ENCODE peak calls at places on chromosomes 13 and 19, in eight cellular contexts. D, X, J, C, G, S, P and Y are unnamed samples.
A peak's percentile ranks its signal among the peaks of the same experiment; 100 is the strongest.

GRCh38 chr13:93740334-93740733 is 513.7 kb downstream of the GPC6 start:
- DNase-seq in D (no peak), X (no peak), J (no peak), C (no peak), G (no peak), S (no peak), P (no peak), Y (no peak)

GRCh38 chr13:84192125-84192524 is 309.9 kb upstream of the SLITRK1 start:
- DNase-seq in D (no peak), X (peak; percentile 76), J (no peak), C (no peak), G (no peak), S (no peak), P (peak; percentile 67), Y (no peak)

GRCh38 chr13:113013303-113013702 is 44.3 kb downstream of the MCF2L start:
- DNase-seq in D (no peak), X (no peak), J (no peak), C (no peak), G (no peak), S (no peak), P (no peak), Y (no peak)

GRCh38 chr19:49315111-49315510 is 9.9 kb downstream of the SLC6A16 start:
- DNase-seq in D (no peak), X (no peak), J (no peak), C (no peak), G (no peak), S (no peak), P (no peak), Y (no peak)

GRCh38 chr19:35703343-35703742 is 1.0 kb upstream of the ZBTB32 start:
- DNase-seq in D (no peak), X (no peak), J (no peak), C (no peak), G (no peak), S (no peak), P (no peak), Y (no peak)

GRCh38 chr13:42137856-42138537 is 89.5 kb downstream of the DGKH start:
- DNase-seq in D (no peak), X (peak; percentile 71), J (no peak), C (peak; percentile 11), G (no peak), S (no peak), P (no peak), Y (no peak)

GRCh38 chr19:46955114-46955812 is 64.4 kb upstream of the NPAS1 start:
- DNase-seq in D (no peak), X (peak; percentile 52), J (no peak), C (peak; percentile 36), G (no peak), S (peak; percentile 33), P (no peak), Y (no peak)

GRCh38 chr13:44108345-44108858 is 228.7 kb downstream of the LACC1 start:
- DNase-seq in D (no peak), X (no peak), J (no peak), C (no peak), G (no peak), S (peak; percentile 89), P (no peak), Y (no peak)

GRCh38 chr13:113562866-113563265 is 21.7 kb upstream of the TFDP1 start:
- DNase-seq in D (no peak), X (no peak), J (no peak), C (no peak), G (no peak), S (no peak), P (no peak), Y (no peak)

GRCh38 chr13:99981115-99982020 is at the start of gene ZIC2:
- DNase-seq in D (peak; percentile 69), X (no peak), J (no peak), C (no peak), G (peak; percentile 71), S (no peak), P (no peak), Y (no peak)

GRCh38 chr13:80055804-80056203 is 285.1 kb downstream of the SPRY2 start:
- DNase-seq in D (no peak), X (no peak), J (no peak), C (no peak), G (no peak), S (no peak), P (no peak), Y (no peak)

GRCh38 chr13:36518707-36519106 is 86.4 kb downstream of the CCNA1 start:
- DNase-seq in D (no peak), X (no peak), J (no peak), C (no peak), G (no peak), S (no peak), P (no peak), Y (no peak)

GRCh38 chr19:11240008-11240444 is 607 bp downstream of the ANGPTL8 start:
- DNase-seq in D (no peak), X (no peak), J (no peak), C (no peak), G (no peak), S (no peak), P (no peak), Y (no peak)

GRCh38 chr19:46603195-46603637 is 2.1 kb downstream of the CALM3 start:
- DNase-seq in D (no peak), X (no peak), J (no peak), C (peak; percentile 72), G (no peak), S (peak; percentile 83), P (no peak), Y (no peak)

GRCh38 chr19:41320568-41320967 is 10.6 kb downstream of the CCDC97 start:
- DNase-seq in D (no peak), X (no peak), J (no peak), C (no peak), G (no peak), S (no peak), P (no peak), Y (no peak)

GRCh38 chr19:44753932-44754742 is 5.6 kb downstream of the BCL3 start:
- DNase-seq in D (peak; percentile 87), X (peak; percentile 77), J (peak; percentile 87), C (peak; percentile 89), G (peak; percentile 96), S (peak; percentile 99), P (no peak), Y (peak; percentile 42)

GRCh38 chr19:34489175-34489574 is 7.6 kb downstream of the WTIP start:
- DNase-seq in D (no peak), X (no peak), J (no peak), C (no peak), G (no peak), S (no peak), P (no peak), Y (no peak)

GRCh38 chr13:35716186-35716585 is 239.7 kb upstream of the MAB21L1 start:
- DNase-seq in D (no peak), X (peak; percentile 26), J (no peak), C (no peak), G (no peak), S (no peak), P (no peak), Y (no peak)

GRCh38 chr13:100980171-100980570 is 305.6 kb upstream of the TMTC4 start:
- DNase-seq in D (no peak), X (no peak), J (no peak), C (no peak), G (no peak), S (no peak), P (no peak), Y (no peak)

GRCh38 chr19:56837892-56838679 is 2.4 kb downstream of the PEG3 start:
- DNase-seq in D (no peak), X (no peak), J (peak; percentile 27), C (no peak), G (peak; percentile 81), S (peak; percentile 8), P (no peak), Y (no peak)
- TF ChIP-seq CTCF in D (peak; percentile 38), X (no peak), J (peak; percentile 25), C (no peak), G (peak; percentile 18), S (no peak), P (no peak), Y (no peak)

GRCh38 chr13:110923777-110924638 is 9.1 kb upstream of the ANKRD10 start:
- DNase-seq in D (no peak), X (no peak), J (no peak), C (no peak), G (no peak), S (no peak), P (no peak), Y (no peak)

GRCh38 chr13:110924639-110924934 is 9.7 kb upstream of the ANKRD10 start:
- DNase-seq in D (no peak), X (no peak), J (no peak), C (no peak), G (no peak), S (no peak), P (no peak), Y (no peak)

GRCh38 chr13:110922506-110922905 is 7.6 kb upstream of the ANKRD10 start:
- DNase-seq in D (no peak), X (no peak), J (no peak), C (no peak), G (no peak), S (no peak), P (no peak), Y (no peak)

GRCh38 chr13:110923086-110923485 is 8.2 kb upstream of the ANKRD10 start:
- DNase-seq in D (no peak), X (no peak), J (no peak), C (no peak), G (no peak), S (no peak), P (no peak), Y (no peak)

GRCh38 chr13:110925023-110925608 is 10.2 kb upstream of the ANKRD10 start:
- DNase-seq in D (peak; percentile 50), X (no peak), J (no peak), C (no peak), G (no peak), S (no peak), P (no peak), Y (no peak)
- TF ChIP-seq CTCF in D (peak; percentile 20), X (peak; percentile 25), J (no peak), C (no peak), G (no peak), S (no peak), P (peak; percentile 11), Y (no peak)

GRCh38 chr13:67077132-67077531 is 153.0 kb downstream of the PCDH9 start:
- DNase-seq in D (no peak), X (no peak), J (no peak), C (no peak), G (no peak), S (no peak), P (no peak), Y (no peak)

GRCh38 chr13:67078062-67078461 is 152.1 kb downstream of the PCDH9 start:
- DNase-seq in D (no peak), X (no peak), J (no peak), C (no peak), G (no peak), S (no peak), P (no peak), Y (no peak)

GRCh38 chr13:67071918-67072598 is 158.1 kb downstream of the PCDH9 start:
- DNase-seq in D (no peak), X (no peak), J (no peak), C (no peak), G (no peak), S (no peak), P (no peak), Y (no peak)

GRCh38 chr13:67076378-67076777 is 153.8 kb downstream of the PCDH9 start:
- DNase-seq in D (no peak), X (peak; percentile 38), J (no peak), C (no peak), G (no peak), S (no peak), P (no peak), Y (no peak)

GRCh38 chr13:67075239-67075638 is 154.9 kb downstream of the PCDH9 start:
- DNase-seq in D (no peak), X (peak; percentile 15), J (no peak), C (no peak), G (no peak), S (no peak), P (no peak), Y (no peak)
- TF ChIP-seq CTCF in D (peak; percentile 40), X (peak; percentile 20), J (no peak), C (no peak), G (no peak), S (no peak), P (peak; percentile 16), Y (no peak)

GRCh38 chr19:28051047-28051446 is 1161.9 kb downstream of the UQCRFS1 start:
- DNase-seq in D (no peak), X (no peak), J (no peak), C (no peak), G (no peak), S (no peak), P (no peak), Y (no peak)
- TF ChIP-seq CTCF in D (no peak), X (no peak), J (no peak), C (no peak), G (no peak), S (no peak), P (no peak), Y (no peak)